ENCODE peak calls at places on chromosomes 5 and 9, in four cellular contexts. H, K, I and Q are unnamed samples.

GRCh38 chr9:10867194-10867593 is 254.4 kb upstream of the PTPRD start:
- DNase-seq in H (no peak), K (no peak), I (no peak), Q (no peak)

GRCh38 chr9:87567566-87567965 is 69.9 kb downstream of the DAPK1 start:
- DNase-seq in H (no peak), K (no peak), I (no peak), Q (no peak)

GRCh38 chr5:33975846-33976245 is 8.6 kb downstream of the SLC45A2 start:
- DNase-seq in H (no peak), K (no peak), I (no peak), Q (no peak)

GRCh38 chr5:144028058-144028457 is 142.4 kb downstream of the YIPF5 start:
- DNase-seq in H (no peak), K (no peak), I (no peak), Q (no peak)

GRCh38 chr9:97437151-97437550 is 25.3 kb downstream of the TDRD7 start:
- DNase-seq in H (no peak), K (no peak), I (no peak), Q (no peak)

GRCh38 chr5:151097081-151097480 is 16.2 kb upstream of the TNIP1 start:
- DNase-seq in H (no peak), K (no peak), I (no peak), Q (no peak)

GRCh38 chr5:76413746-76414145 is 10.7 kb downstream of the IQGAP2 start:
- DNase-seq in H (no peak), K (peak), I (no peak), Q (no peak)

GRCh38 chr9:26296910-26297309 is 595.7 kb downstream of the CAAP1 start:
- DNase-seq in H (no peak), K (no peak), I (no peak), Q (no peak)

GRCh38 chr5:179272326-179273073 is 72.8 kb downstream of the ADAMTS2 start:
- DNase-seq in H (no peak), K (no peak), I (peak), Q (no peak)

GRCh38 chr5:17248999-17249634 is 31.7 kb downstream of the BASP1 start:
- DNase-seq in H (no peak), K (no peak), I (no peak), Q (no peak)

GRCh38 chr5:171505473-171506043 is 86.1 kb downstream of the FGF18 start:
- DNase-seq in H (no peak), K (no peak), I (no peak), Q (no peak)

GRCh38 chr9:33249087-33249657 is 9.2 kb downstream of the SPINK4 start:
- DNase-seq in H (no peak), K (peak), I (no peak), Q (peak)

GRCh38 chr5:163503106-163504090 is 2.0 kb upstream of the MAT2B start:
- DNase-seq in H (peak), K (peak), I (peak), Q (peak)

GRCh38 chr9:136599811-136600660 is 54.2 kb upstream of the NOTCH1 start:
- DNase-seq in H (no peak), K (no peak), I (no peak), Q (no peak)

GRCh38 chr5:146828385-146828784 is 50.2 kb downstream of the PPP2R2B start:
- DNase-seq in H (peak), K (no peak), I (no peak), Q (no peak)

GRCh38 chr5:156199045-156199444 is 127.9 kb upstream of the SGCD start:
- DNase-seq in H (no peak), K (no peak), I (no peak), Q (no peak)

GRCh38 chr5:58407042-58407709 is 52.7 kb downstream of the PLK2 start:
- DNase-seq in H (no peak), K (no peak), I (no peak), Q (no peak)

GRCh38 chr5:122611401-122611800 is 163.5 kb upstream of the SNX2 start:
- DNase-seq in H (no peak), K (no peak), I (no peak), Q (no peak)

GRCh38 chr5:164360589-164360988 is 855.2 kb downstream of the MAT2B start:
- DNase-seq in H (no peak), K (no peak), I (no peak), Q (no peak)

GRCh38 chr5:127419007-127419406 is 98.4 kb upstream of the PRRC1 start:
- DNase-seq in H (no peak), K (no peak), I (no peak), Q (no peak)

GRCh38 chr5:127419858-127420257 is 97.6 kb upstream of the PRRC1 start:
- DNase-seq in H (no peak), K (no peak), I (no peak), Q (no peak)

GRCh38 chr5:127418378-127418777 is 99.1 kb upstream of the PRRC1 start:
- DNase-seq in H (peak), K (no peak), I (no peak), Q (no peak)

GRCh38 chr5:127417534-127417933 is 99.9 kb upstream of the PRRC1 start:
- DNase-seq in H (no peak), K (no peak), I (no peak), Q (no peak)

GRCh38 chr5:127416896-127417295 is 100.5 kb upstream of the PRRC1 start:
- DNase-seq in H (no peak), K (no peak), I (no peak), Q (no peak)
- TF ChIP-seq CTCF in H (no peak), K (no peak), I (no peak), Q (no peak)

GRCh38 chr9:99241106-99241505 is 19.0 kb downstream of the SEC61B start:
- DNase-seq in H (no peak), K (no peak), I (no peak), Q (no peak)
- TF ChIP-seq CTCF in H (no peak), K (no peak), I (no peak), Q (no peak)

GRCh38 chr5:173395933-173396308 is 67.7 kb upstream of the STC2 start:
- DNase-seq in H (peak), K (no peak), I (no peak), Q (no peak)

GRCh38 chr5:173397531-173397930 is 69.3 kb upstream of the STC2 start:
- DNase-seq in H (no peak), K (no peak), I (peak), Q (no peak)

GRCh38 chr5:173394701-173395100 is 66.5 kb upstream of the STC2 start:
- DNase-seq in H (no peak), K (no peak), I (peak), Q (no peak)

GRCh38 chr5:173395257-173395932 is 67.2 kb upstream of the STC2 start:
- DNase-seq in H (peak), K (no peak), I (peak), Q (no peak)

GRCh38 chr5:173396311-173396993 is 68.2 kb upstream of the STC2 start:
- DNase-seq in H (peak), K (no peak), I (no peak), Q (no peak)
- TF ChIP-seq CTCF in H (peak), K (no peak), I (no peak), Q (no peak)

DNA sequence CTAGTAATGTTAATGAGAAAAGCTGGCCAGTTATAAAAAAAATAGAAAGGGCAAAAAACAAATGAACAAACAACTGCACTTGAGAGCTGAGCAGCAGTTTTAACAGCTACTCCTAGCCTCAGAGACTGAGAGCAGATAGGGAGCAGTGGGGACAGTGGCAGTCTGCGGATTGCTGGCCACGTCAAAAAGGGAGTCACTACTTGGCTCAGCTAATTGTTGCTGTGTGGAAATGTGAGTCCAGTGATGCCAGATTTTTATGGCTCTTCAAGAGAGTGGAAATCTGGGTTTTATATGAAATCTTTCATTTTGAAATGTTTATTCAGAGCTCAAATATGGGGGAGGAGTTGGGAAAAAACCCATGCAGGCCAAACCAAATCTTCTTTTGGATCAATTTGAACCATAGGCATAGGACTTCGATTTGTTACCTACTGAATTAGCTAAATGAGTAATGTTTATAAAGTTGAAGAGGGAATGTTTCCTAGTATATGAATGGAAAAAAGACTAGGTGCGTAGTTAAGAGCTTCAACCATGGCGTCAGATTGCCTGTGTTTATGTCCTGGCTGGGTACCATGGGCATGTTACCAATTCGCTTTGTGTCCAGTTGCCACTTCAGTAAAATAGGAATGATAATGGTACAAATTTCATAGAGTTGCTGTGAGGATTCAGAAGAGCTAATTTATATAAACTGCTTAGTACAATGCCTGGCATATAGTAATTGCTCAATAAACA is 102.1 kb downstream of the PAM start:
- DNase-seq in H (no peak), K (no peak), I (no peak), Q (no peak)
- TF ChIP-seq CTCF in H (no peak), K (no peak), I (no peak), Q (no peak)

GRCh38 chr9:107465467-107466451 is 23.8 kb downstream of the KLF4 start:
- DNase-seq in H (peak), K (peak), I (peak), Q (peak)
- TF ChIP-seq CTCF in H (peak), K (peak), I (peak), Q (peak)

GRCh38 chr5:51395666-51396356 is 12.6 kb downstream of the ISL1 start:
- DNase-seq in H (no peak), K (no peak), I (no peak), Q (no peak)
- TF ChIP-seq CTCF in H (no peak), K (no peak), I (no peak), Q (no peak)

DNA sequence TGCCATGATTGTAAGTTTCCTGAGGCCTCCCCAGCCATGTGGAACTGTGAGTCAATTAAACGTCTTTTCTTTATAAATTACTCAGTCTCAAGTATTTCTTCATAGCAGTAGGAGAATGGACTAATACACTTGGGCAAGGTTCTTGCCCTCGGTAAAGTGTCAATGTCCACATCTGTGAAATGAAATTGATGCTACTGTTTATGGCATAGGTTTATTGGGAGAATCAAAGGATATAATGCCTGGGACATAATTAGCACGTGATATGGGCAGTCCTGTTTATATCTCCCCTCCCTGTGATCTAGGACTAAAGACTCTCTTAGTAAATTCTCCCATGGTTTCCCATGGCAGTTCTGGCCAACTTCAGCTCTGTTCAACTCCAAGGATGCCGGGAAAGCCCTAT is 19.4 kb downstream of the TMEM174 start:
- DNase-seq in H (no peak), K (no peak), I (no peak), Q (no peak)
- TF ChIP-seq CTCF in H (no peak), K (no peak), I (no peak), Q (no peak)